ENCODE peak calls at places on chromosomes 4 and X, in nine cellular contexts. One of them, this sample, is unnamed.

GRCh38 chr4:103443324-103443723 is 245.2 kb upstream of the CENPE start:
- DNase-seq in mucosa of descending colon: no peak
- DNase-seq in fibroblast of the aortic adventitia: no peak
- DNase-seq in HCT116: peak; percentile 8
- DNase-seq in foreskin fibroblast: no peak
- DNase-seq in tibial nerve: no peak
- DNase-seq in bronchial epithelial cell: peak; percentile 77
- DNase-seq in cardiac fibroblast: no peak
- DNase-seq in AG04450: no peak
- DNase-seq in this sample: no peak

GRCh38 chrX:149540621-149541520 is at the start of gene EOLA1:
- DNase-seq in mucosa of descending colon: peak; percentile 88
- DNase-seq in fibroblast of the aortic adventitia: peak; percentile 96
- DNase-seq in HCT116: peak; percentile 90
- DNase-seq in foreskin fibroblast: peak; percentile 95
- DNase-seq in tibial nerve: peak; percentile 68
- DNase-seq in bronchial epithelial cell: peak; percentile 88
- DNase-seq in cardiac fibroblast: peak; percentile 98
- DNase-seq in AG04450: peak; percentile 92
- DNase-seq in this sample: peak; percentile 82

GRCh38 chrX:151985955-151986354 is 11.5 kb upstream of the GABRE start:
- DNase-seq in mucosa of descending colon: peak; percentile 46
- DNase-seq in fibroblast of the aortic adventitia: peak; percentile 69
- DNase-seq in HCT116: no peak
- DNase-seq in foreskin fibroblast: peak; percentile 87
- DNase-seq in tibial nerve: no peak
- DNase-seq in bronchial epithelial cell: peak; percentile 47
- DNase-seq in cardiac fibroblast: peak; percentile 64
- DNase-seq in AG04450: no peak
- DNase-seq in this sample: peak; percentile 20

GRCh38 chr4:76764251-76764650 is 133.7 kb downstream of the SOWAHB start:
- DNase-seq in mucosa of descending colon: no peak
- DNase-seq in fibroblast of the aortic adventitia: peak; percentile 84
- DNase-seq in HCT116: no peak
- DNase-seq in foreskin fibroblast: peak; percentile 86
- DNase-seq in tibial nerve: no peak
- DNase-seq in bronchial epithelial cell: peak; percentile 35
- DNase-seq in cardiac fibroblast: peak; percentile 73
- DNase-seq in AG04450: no peak
- DNase-seq in this sample: no peak

GRCh38 chrX:134782796-134783195 is 124.5 kb upstream of the PLAC1 start:
- DNase-seq in mucosa of descending colon: no peak
- DNase-seq in fibroblast of the aortic adventitia: peak; percentile 71
- DNase-seq in HCT116: no peak
- DNase-seq in foreskin fibroblast: peak; percentile 64
- DNase-seq in tibial nerve: peak; percentile 4
- DNase-seq in bronchial epithelial cell: peak; percentile 44
- DNase-seq in cardiac fibroblast: peak; percentile 71
- DNase-seq in AG04450: no peak
- DNase-seq in this sample: no peak

GRCh38 chr4:174173360-174173759 is 110.1 kb downstream of the FBXO8 start:
- DNase-seq in mucosa of descending colon: no peak
- DNase-seq in fibroblast of the aortic adventitia: peak; percentile 28
- DNase-seq in HCT116: no peak
- DNase-seq in foreskin fibroblast: no peak
- DNase-seq in tibial nerve: no peak
- DNase-seq in bronchial epithelial cell: no peak
- DNase-seq in cardiac fibroblast: peak; percentile 39
- DNase-seq in AG04450: no peak
- DNase-seq in this sample: no peak

GRCh38 chrX:154083134-154083517 is 14.4 kb downstream of the MECP2 start:
- DNase-seq in mucosa of descending colon: no peak
- DNase-seq in fibroblast of the aortic adventitia: no peak
- DNase-seq in HCT116: no peak
- DNase-seq in foreskin fibroblast: peak; percentile 19
- DNase-seq in tibial nerve: no peak
- DNase-seq in bronchial epithelial cell: no peak
- DNase-seq in cardiac fibroblast: peak; percentile 55
- DNase-seq in AG04450: no peak
- DNase-seq in this sample: no peak

GRCh38 chr4:99120501-99120900 is 23.6 kb downstream of the ADH4 start:
- DNase-seq in mucosa of descending colon: no peak
- DNase-seq in fibroblast of the aortic adventitia: no peak
- DNase-seq in HCT116: no peak
- DNase-seq in foreskin fibroblast: no peak
- DNase-seq in tibial nerve: no peak
- DNase-seq in bronchial epithelial cell: peak; percentile 17
- DNase-seq in cardiac fibroblast: no peak
- DNase-seq in AG04450: no peak
- DNase-seq in this sample: no peak

GRCh38 chrX:75210602-75211001 is 54.5 kb upstream of the ABCB7 start:
- DNase-seq in mucosa of descending colon: no peak
- DNase-seq in fibroblast of the aortic adventitia: no peak
- DNase-seq in HCT116: no peak
- DNase-seq in foreskin fibroblast: no peak
- DNase-seq in tibial nerve: no peak
- DNase-seq in bronchial epithelial cell: no peak
- DNase-seq in cardiac fibroblast: no peak
- DNase-seq in AG04450: no peak
- DNase-seq in this sample: no peak

GRCh38 chr4:47942420-47942819 is 28.0 kb upstream of the NFXL1 start:
- DNase-seq in mucosa of descending colon: no peak
- DNase-seq in fibroblast of the aortic adventitia: no peak
- DNase-seq in HCT116: no peak
- DNase-seq in foreskin fibroblast: no peak
- DNase-seq in tibial nerve: no peak
- DNase-seq in bronchial epithelial cell: no peak
- DNase-seq in cardiac fibroblast: no peak
- DNase-seq in AG04450: no peak
- DNase-seq in this sample: no peak

GRCh38 chrX:72572248-72573157 is at the start of gene HDAC8:
- DNase-seq in mucosa of descending colon: peak; percentile 67
- DNase-seq in fibroblast of the aortic adventitia: peak; percentile 91
- DNase-seq in HCT116: peak; percentile 70
- DNase-seq in foreskin fibroblast: peak; percentile 87
- DNase-seq in tibial nerve: peak; percentile 52
- DNase-seq in bronchial epithelial cell: peak; percentile 69
- DNase-seq in cardiac fibroblast: peak; percentile 87
- DNase-seq in AG04450: peak; percentile 55
- DNase-seq in this sample: peak; percentile 63

GRCh38 chr4:137755033-137755471 is 222.8 kb upstream of the PCDH18 start:
- DNase-seq in mucosa of descending colon: no peak
- DNase-seq in fibroblast of the aortic adventitia: peak; percentile 63
- DNase-seq in HCT116: peak; percentile 54
- DNase-seq in foreskin fibroblast: peak; percentile 69
- DNase-seq in tibial nerve: no peak
- DNase-seq in bronchial epithelial cell: peak; percentile 76
- DNase-seq in cardiac fibroblast: peak; percentile 48
- DNase-seq in AG04450: peak; percentile 10
- DNase-seq in this sample: no peak

GRCh38 chrX:96425204-96425603 is 259.4 kb upstream of the DIAPH2 start:
- DNase-seq in mucosa of descending colon: no peak
- DNase-seq in fibroblast of the aortic adventitia: no peak
- DNase-seq in HCT116: no peak
- DNase-seq in foreskin fibroblast: no peak
- DNase-seq in tibial nerve: no peak
- DNase-seq in bronchial epithelial cell: no peak
- DNase-seq in cardiac fibroblast: peak; percentile 20
- DNase-seq in AG04450: no peak
- DNase-seq in this sample: no peak

GRCh38 chr4:159048166-159048886 is 54.6 kb upstream of the RAPGEF2 start:
- DNase-seq in mucosa of descending colon: peak; percentile 73
- DNase-seq in fibroblast of the aortic adventitia: peak; percentile 86
- DNase-seq in HCT116: no peak
- DNase-seq in foreskin fibroblast: peak; percentile 78
- DNase-seq in tibial nerve: peak; percentile 46
- DNase-seq in bronchial epithelial cell: peak; percentile 72
- DNase-seq in cardiac fibroblast: peak; percentile 86
- DNase-seq in AG04450: peak; percentile 43
- DNase-seq in this sample: peak; percentile 69

GRCh38 chrX:883588-883987 is 253.0 kb downstream of the SHOX start:
- DNase-seq in mucosa of descending colon: no peak
- DNase-seq in fibroblast of the aortic adventitia: no peak
- DNase-seq in HCT116: no peak
- DNase-seq in foreskin fibroblast: no peak
- DNase-seq in tibial nerve: no peak
- DNase-seq in bronchial epithelial cell: no peak
- DNase-seq in cardiac fibroblast: no peak
- DNase-seq in AG04450: no peak
- DNase-seq in this sample: no peak

GRCh38 chrX:118522230-118522926 is 26.8 kb downstream of the DOCK11 start:
- DNase-seq in mucosa of descending colon: no peak
- DNase-seq in fibroblast of the aortic adventitia: no peak
- DNase-seq in HCT116: no peak
- DNase-seq in foreskin fibroblast: peak; percentile 9
- DNase-seq in tibial nerve: no peak
- DNase-seq in bronchial epithelial cell: no peak
- DNase-seq in cardiac fibroblast: no peak
- DNase-seq in AG04450: no peak
- DNase-seq in this sample: no peak

GRCh38 chrX:133527415-133527814 is 112.1 kb upstream of the GPC4 start:
- DNase-seq in mucosa of descending colon: no peak
- DNase-seq in fibroblast of the aortic adventitia: no peak
- DNase-seq in HCT116: no peak
- DNase-seq in foreskin fibroblast: no peak
- DNase-seq in tibial nerve: no peak
- DNase-seq in bronchial epithelial cell: peak; percentile 47
- DNase-seq in cardiac fibroblast: no peak
- DNase-seq in AG04450: no peak
- DNase-seq in this sample: no peak

GRCh38 chrX:123860506-123860840 is 620 bp downstream of the XIAP start:
- DNase-seq in mucosa of descending colon: no peak
- DNase-seq in fibroblast of the aortic adventitia: peak; percentile 50
- DNase-seq in HCT116: no peak
- DNase-seq in foreskin fibroblast: no peak
- DNase-seq in tibial nerve: peak; percentile 20
- DNase-seq in bronchial epithelial cell: peak; percentile 34
- DNase-seq in cardiac fibroblast: no peak
- DNase-seq in AG04450: no peak
- DNase-seq in this sample: no peak

GRCh38 chrX:133056341-133056740 is 40.6 kb downstream of the USP26 start:
- DNase-seq in mucosa of descending colon: no peak
- DNase-seq in fibroblast of the aortic adventitia: no peak
- DNase-seq in HCT116: no peak
- DNase-seq in foreskin fibroblast: no peak
- DNase-seq in tibial nerve: no peak
- DNase-seq in bronchial epithelial cell: peak; percentile 83
- DNase-seq in cardiac fibroblast: no peak
- DNase-seq in AG04450: no peak
- DNase-seq in this sample: no peak

GRCh38 chrX:48933757-48934156 is 14.9 kb upstream of the PIM2 start:
- DNase-seq in mucosa of descending colon: no peak
- DNase-seq in fibroblast of the aortic adventitia: no peak
- DNase-seq in HCT116: no peak
- DNase-seq in foreskin fibroblast: no peak
- DNase-seq in tibial nerve: no peak
- DNase-seq in bronchial epithelial cell: no peak
- DNase-seq in cardiac fibroblast: no peak
- DNase-seq in AG04450: no peak
- DNase-seq in this sample: no peak

GRCh38 chrX:78029663-78030062 is 60.2 kb upstream of the PGAM4 start:
- DNase-seq in mucosa of descending colon: peak; percentile 34
- DNase-seq in fibroblast of the aortic adventitia: peak; percentile 59
- DNase-seq in HCT116: no peak
- DNase-seq in foreskin fibroblast: peak; percentile 52
- DNase-seq in tibial nerve: peak; percentile 5
- DNase-seq in bronchial epithelial cell: peak; percentile 25
- DNase-seq in cardiac fibroblast: peak; percentile 45
- DNase-seq in AG04450: no peak
- DNase-seq in this sample: peak; percentile 13

GRCh38 chr4:125741825-125742452 is 427.2 kb downstream of the FAT4 start:
- DNase-seq in mucosa of descending colon: no peak
- DNase-seq in fibroblast of the aortic adventitia: peak; percentile 70
- DNase-seq in HCT116: no peak
- DNase-seq in foreskin fibroblast: peak; percentile 51
- DNase-seq in tibial nerve: no peak
- DNase-seq in bronchial epithelial cell: peak; percentile 55
- DNase-seq in cardiac fibroblast: peak; percentile 70
- DNase-seq in AG04450: no peak
- DNase-seq in this sample: no peak

GRCh38 chrX:74383611-74384010 is 37.7 kb upstream of the SLC16A2 start:
- DNase-seq in mucosa of descending colon: no peak
- DNase-seq in fibroblast of the aortic adventitia: peak; percentile 70
- DNase-seq in HCT116: peak; percentile 13
- DNase-seq in foreskin fibroblast: peak; percentile 72
- DNase-seq in tibial nerve: peak; percentile 8
- DNase-seq in bronchial epithelial cell: peak; percentile 47
- DNase-seq in cardiac fibroblast: peak; percentile 71
- DNase-seq in AG04450: no peak
- DNase-seq in this sample: no peak

GRCh38 chr4:152102184-152103000 is 341.6 kb upstream of the GATB start:
- DNase-seq in mucosa of descending colon: no peak
- DNase-seq in fibroblast of the aortic adventitia: peak; percentile 78
- DNase-seq in HCT116: peak; percentile 23
- DNase-seq in foreskin fibroblast: peak; percentile 42
- DNase-seq in tibial nerve: no peak
- DNase-seq in bronchial epithelial cell: peak; percentile 97
- DNase-seq in cardiac fibroblast: no peak
- DNase-seq in AG04450: peak; percentile 70
- DNase-seq in this sample: no peak
- H3K4me3 ChIP-seq in mucosa of descending colon: no peak overlapping the region
- H3K4me3 ChIP-seq in fibroblast of the aortic adventitia: no peak overlapping the region
- H3K4me3 ChIP-seq in HCT116: no peak overlapping the region
- H3K4me3 ChIP-seq in foreskin fibroblast: no peak overlapping the region
- H3K4me3 ChIP-seq in tibial nerve: no peak overlapping the region
- H3K4me3 ChIP-seq in bronchial epithelial cell: no peak overlapping the region
- H3K4me3 ChIP-seq in cardiac fibroblast: no peak overlapping the region
- H3K4me3 ChIP-seq in AG04450: no peak overlapping the region
- H3K4me3 ChIP-seq in this sample: no peak overlapping the region

GRCh38 chr4:64617813-64618212 is 208.6 kb upstream of the TECRL start:
- DNase-seq in mucosa of descending colon: no peak
- DNase-seq in fibroblast of the aortic adventitia: no peak
- DNase-seq in HCT116: no peak
- DNase-seq in foreskin fibroblast: no peak
- DNase-seq in tibial nerve: no peak
- DNase-seq in bronchial epithelial cell: peak; percentile 26
- DNase-seq in cardiac fibroblast: no peak
- DNase-seq in AG04450: no peak
- DNase-seq in this sample: no peak
- TF ChIP-seq CTCF in mucosa of descending colon: no peak
- TF ChIP-seq CTCF in fibroblast of the aortic adventitia: no peak
- TF ChIP-seq CTCF in HCT116: no peak
- TF ChIP-seq CTCF in foreskin fibroblast: no peak
- TF ChIP-seq CTCF in tibial nerve: no peak
- TF ChIP-seq CTCF in bronchial epithelial cell: no peak
- TF ChIP-seq CTCF in cardiac fibroblast: no peak
- TF ChIP-seq CTCF in AG04450: no peak
- TF ChIP-seq CTCF in this sample: no peak

GRCh38 chr4:73588613-73589012 is 31.6 kb downstream of the RASSF6 start:
- DNase-seq in mucosa of descending colon: no peak
- DNase-seq in fibroblast of the aortic adventitia: no peak
- DNase-seq in HCT116: no peak
- DNase-seq in foreskin fibroblast: no peak
- DNase-seq in tibial nerve: no peak
- DNase-seq in bronchial epithelial cell: no peak
- DNase-seq in cardiac fibroblast: no peak
- DNase-seq in AG04450: no peak
- DNase-seq in this sample: no peak
- H3K4me3 ChIP-seq in mucosa of descending colon: no peak overlapping the region
- H3K4me3 ChIP-seq in fibroblast of the aortic adventitia: no peak overlapping the region
- H3K4me3 ChIP-seq in HCT116: no peak overlapping the region
- H3K4me3 ChIP-seq in foreskin fibroblast: no peak overlapping the region
- H3K4me3 ChIP-seq in tibial nerve: no peak overlapping the region
- H3K4me3 ChIP-seq in bronchial epithelial cell: no peak overlapping the region
- H3K4me3 ChIP-seq in cardiac fibroblast: no peak overlapping the region
- H3K4me3 ChIP-seq in AG04450: no peak overlapping the region
- H3K4me3 ChIP-seq in this sample: no peak overlapping the region

GRCh38 chr4:187175197-187175596 is 451.5 kb upstream of the FAT1 start:
- DNase-seq in mucosa of descending colon: no peak
- DNase-seq in fibroblast of the aortic adventitia: no peak
- DNase-seq in HCT116: no peak
- DNase-seq in foreskin fibroblast: peak; percentile 6
- DNase-seq in tibial nerve: no peak
- DNase-seq in bronchial epithelial cell: no peak
- DNase-seq in cardiac fibroblast: no peak
- DNase-seq in AG04450: no peak
- DNase-seq in this sample: no peak
- TF ChIP-seq CTCF in mucosa of descending colon: no peak
- TF ChIP-seq CTCF in fibroblast of the aortic adventitia: no peak
- TF ChIP-seq CTCF in HCT116: no peak
- TF ChIP-seq CTCF in foreskin fibroblast: no peak
- TF ChIP-seq CTCF in tibial nerve: no peak
- TF ChIP-seq CTCF in bronchial epithelial cell: no peak
- TF ChIP-seq CTCF in cardiac fibroblast: peak; percentile 9
- TF ChIP-seq CTCF in AG04450: peak; percentile 44
- TF ChIP-seq CTCF in this sample: no peak